ENCODE peak calls at places on chromosomes 4 and X, in seven cellular contexts. F is CD8-positive, alpha-beta memory T cell; K is endothelial cell of umbilical vein; X is T-cell; V is left colon; Q is G401; U is activated CD8-positive, alpha-beta memory T cell treated with anti-CD3 and anti-CD28 coated beads, Interleukin-2, amount 50 U/mL, for 4 hours. W is an unnamed sample.

GRCh38 chr4:125388653-125389052 is 73.9 kb downstream of the FAT4 start:
- DNase-seq in F (no peak), K (peak), X (no peak), V (no peak), Q (no peak), U (no peak), W (no peak)

GRCh38 chr4:26524001-26524400 is 33.7 kb upstream of the CCKAR start:
- DNase-seq in F (no peak), K (no peak), X (no peak), V (no peak), Q (no peak), U (no peak), W (no peak)

GRCh38 chr4:83255584-83255983 is 29.0 kb downstream of the COQ2 start:
- DNase-seq in F (no peak), K (peak), X (no peak), V (no peak), Q (peak), U (no peak), W (peak)

GRCh38 chr4:107183155-107183774 is 147.2 kb upstream of the DKK2 start:
- DNase-seq in F (no peak), K (peak), X (no peak), V (peak), Q (peak), U (no peak), W (peak)

GRCh38 chr4:145960012-145960411 is 21.4 kb upstream of the ZNF827 start:
- DNase-seq in F (no peak), K (no peak), X (no peak), V (no peak), Q (no peak), U (no peak), W (no peak)

GRCh38 chrX:51395807-51396728 is 63.4 kb downstream of the NUDT10 start:
- DNase-seq in F (peak), K (no peak), X (peak), V (peak), Q (peak), U (peak), W (no peak)

GRCh38 chr4:26412381-26413372 is 77.6 kb downstream of the CCKAR start:
- DNase-seq in F (no peak), K (no peak), X (no peak), V (peak), Q (peak), U (no peak), W (no peak)

GRCh38 chr4:60201052-60201673 is 999.0 kb upstream of the ADGRL3 start:
- DNase-seq in F (no peak), K (peak), X (no peak), V (peak), Q (peak), U (no peak), W (peak)

GRCh38 chr4:91837608-91838029 is 466.1 kb upstream of the GRID2 start:
- DNase-seq in F (no peak), K (no peak), X (no peak), V (no peak), Q (no peak), U (no peak), W (no peak)

GRCh38 chr4:8665406-8666360 is 73.1 kb downstream of the CPZ start:
- DNase-seq in F (no peak), K (no peak), X (no peak), V (no peak), Q (no peak), U (no peak), W (no peak)

GRCh38 chrX:9988762-9989161 is 21.6 kb downstream of the CLDN34 start:
- DNase-seq in F (no peak), K (peak), X (no peak), V (no peak), Q (peak), U (no peak), W (no peak)

GRCh38 chrX:119573840-119574393 is 446 bp upstream of the UBE2A start:
- DNase-seq in F (no peak), K (peak), X (peak), V (no peak), Q (peak), U (no peak), W (peak)

GRCh38 chr4:7622371-7622770 is 187.6 kb upstream of the PSAPL1 start:
- DNase-seq in F (no peak), K (no peak), X (no peak), V (no peak), Q (no peak), U (no peak), W (no peak)

GRCh38 chr4:89312066-89312465 is 4.5 kb upstream of the GPRIN3 start:
- DNase-seq in F (no peak), K (no peak), X (no peak), V (no peak), Q (peak), U (no peak), W (no peak)